ENCODE peak calls at places on chromosomes 11 and 22, in four cellular contexts. N, I, P and Y are unnamed samples.

GRCh38 chr11:77813256-77813655 is 7.3 kb downstream of the RSF1 start:
- DNase-seq in N (no peak), I (no peak), P (no peak), Y (no peak)

GRCh38 chr11:123517559-123518364 is 87.7 kb downstream of the GRAMD1B start:
- DNase-seq in N (no peak), I (no peak), P (no peak), Y (no peak)

GRCh38 chr22:49632199-49633009 is 195.3 kb downstream of the BRD1 start:
- DNase-seq in N (peak), I (no peak), P (peak), Y (no peak)

GRCh38 chr11:47391077-47391583 is 12.8 kb upstream of the SPI1 start:
- DNase-seq in N (no peak), I (peak), P (no peak), Y (no peak)

GRCh38 chr22:48739348-48740085 is 1088.2 kb downstream of the BRD1 start:
- DNase-seq in N (no peak), I (peak), P (no peak), Y (no peak)

GRCh38 chr11:43923327-43924111 is 18.9 kb upstream of the C11orf96 start:
- DNase-seq in N (peak), I (no peak), P (peak), Y (no peak)

GRCh38 chr11:65917434-65918210 is 1.2 kb downstream of the C11orf68 start:
- DNase-seq in N (no peak), I (peak), P (no peak), Y (no peak)

GRCh38 chr11:88886796-88887195 is 179.0 kb downstream of the GRM5 start:
- DNase-seq in N (no peak), I (no peak), P (peak), Y (no peak)

GRCh38 chr11:29184939-29185890 is 831.6 kb downstream of the KCNA4 start:
- DNase-seq in N (no peak), I (no peak), P (no peak), Y (peak)

GRCh38 chr11:65421204-65422103 is 1.1 kb upstream of the NEAT1 start:
- DNase-seq in N (peak), I (peak), P (no peak), Y (peak)

GRCh38 chr11:126359431-126360048 is 4.1 kb downstream of the ST3GAL4 start:
- DNase-seq in N (peak), I (peak), P (no peak), Y (peak)

GRCh38 chr11:111918390-111919256 is at the start of gene C11orf52:
- DNase-seq in N (peak), I (no peak), P (peak), Y (no peak)

GRCh38 chr22:49740242-49740641 is 87.4 kb downstream of the BRD1 start:
- DNase-seq in N (no peak), I (no peak), P (no peak), Y (no peak)

GRCh38 chr11:2300290-2300935 is 1.3 kb downstream of the C11orf21 start:
- DNase-seq in N (no peak), I (peak), P (no peak), Y (no peak)

GRCh38 chr22:39943366-39943765 is 16.8 kb upstream of the TMA7B start:
- DNase-seq in N (no peak), I (no peak), P (peak), Y (no peak)
- TF ChIP-seq CTCF in N (no peak), I (no peak), P (no peak), Y (no peak)

GRCh38 chr22:26168199-26168915 is 905 bp upstream of the SEZ6L start:
- DNase-seq in N (no peak), I (no peak), P (peak), Y (no peak)
- TF ChIP-seq CTCF in N (no peak), I (no peak), P (no peak), Y (no peak)

DNA sequence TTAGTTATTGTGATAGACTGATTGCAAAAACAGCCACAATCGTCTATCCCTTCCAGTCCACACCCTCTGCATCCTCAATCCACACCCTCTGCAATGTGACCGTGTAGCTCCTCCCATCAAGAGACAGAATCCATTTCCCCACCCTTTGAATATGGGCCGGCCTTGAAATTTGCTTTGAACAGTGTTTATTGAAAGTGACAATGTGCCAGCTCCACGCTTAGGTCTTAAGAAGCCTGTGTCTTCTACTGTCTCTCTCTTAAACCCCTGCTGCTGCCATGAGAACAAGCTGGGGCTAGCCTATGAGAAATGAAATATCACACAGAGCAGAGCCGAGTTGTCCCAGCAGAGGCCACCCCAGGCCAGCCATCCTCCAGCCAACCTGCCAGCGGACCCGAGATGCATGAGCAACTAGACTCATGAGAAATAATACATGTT is 22.3 kb upstream of the MICAL2 start:
- DNase-seq in N (no peak), I (no peak), P (no peak), Y (no peak)
- TF ChIP-seq CTCF in N (no peak), I (no peak), P (no peak), Y (peak)

DNA sequence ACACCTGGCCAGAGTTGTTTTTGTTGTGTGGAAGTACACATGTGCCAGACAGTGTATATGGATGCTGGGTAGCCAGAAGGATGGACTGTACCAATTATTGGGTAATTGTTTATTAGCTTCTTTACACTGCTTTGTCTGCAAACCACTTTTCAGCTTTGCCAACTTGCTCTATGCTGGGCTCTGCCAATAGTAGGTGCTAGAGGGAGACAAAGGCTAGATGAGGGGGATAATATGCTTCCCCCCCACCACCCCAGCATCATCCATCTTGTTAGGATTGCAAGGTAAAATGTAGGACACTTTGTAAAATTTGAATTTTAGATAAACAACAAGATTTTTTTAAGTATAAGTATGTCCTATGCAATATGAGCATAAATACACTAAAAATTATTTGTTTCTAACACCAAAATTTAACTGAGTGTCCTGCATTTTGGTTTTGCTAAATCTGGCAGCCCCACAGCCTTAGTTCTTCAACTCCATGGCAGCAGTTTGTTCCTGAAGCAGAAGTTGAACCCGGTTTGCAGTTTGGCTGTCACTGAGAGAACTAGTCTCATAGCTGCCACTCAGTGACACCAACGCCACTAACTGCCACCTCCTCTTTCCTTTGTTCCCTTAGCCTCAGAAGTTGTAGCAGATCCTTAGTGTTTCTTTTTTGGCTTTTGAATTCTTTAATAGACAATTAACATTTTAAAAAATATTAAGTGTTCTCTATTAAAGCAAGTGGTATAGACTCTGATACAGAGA is 78.8 kb downstream of the CCDC81 start:
- DNase-seq in N (no peak), I (no peak), P (no peak), Y (no peak)
- TF ChIP-seq CTCF in N (no peak), I (no peak), P (peak), Y (no peak)